ENCODE peak calls at places on chromosome 11, in nine cellular contexts. V is GF-D8; U is lower leg skin; E is NCI-H1436 treated with DMSO at 0.1 percent for 48 hours; K is stimulated activated CD4-positive, alpha-beta T cell treated with anti-CD3 and anti-CD28 coated beads, Interleukin-1b, Interleukin-23, amount 100 ng/mL, for 24 hours; B is GM13976; G is T-cell; C is activated CD4-positive, alpha-beta T cell treated with anti-CD3 and anti-CD28 coated beads for 24 hours; Q is kidney epithelial cell. M is an unnamed sample.

GRCh38 chr11:112248216-112248615 is 12.4 kb downstream of the PLET1 start:
- DNase-seq in V (no peak), U (no peak), E (no peak), K (no peak), B (no peak), G (no peak), C (no peak), Q (no peak), M (no peak)

GRCh38 chr11:113253406-113253805 is 61.0 kb upstream of the TTC12 start:
- DNase-seq in V (no peak), U (peak; percentile 20), E (no peak), K (no peak), B (no peak), G (no peak), C (no peak), Q (no peak), M (no peak)

GRCh38 chr11:64853709-64854108 is 9.3 kb upstream of the CDC42BPG start:
- DNase-seq in V (no peak), U (no peak), E (no peak), K (no peak), B (no peak), G (peak; percentile 55), C (no peak), Q (no peak), M (no peak)

GRCh38 chr11:24356501-24356900 is 140.4 kb upstream of the LUZP2 start:
- DNase-seq in V (no peak), U (no peak), E (no peak), K (no peak), B (no peak), G (no peak), C (no peak), Q (no peak), M (no peak)

GRCh38 chr11:8263769-8264410 is at the start of gene LMO1:
- DNase-seq in V (no peak), U (peak; percentile 95), E (peak; percentile 49), K (peak; percentile 67), B (peak; percentile 89), G (peak; percentile 49), C (peak; percentile 66), Q (peak; percentile 29), M (peak; percentile 70)

GRCh38 chr11:78576549-78577097 is 2.0 kb upstream of the NARS2 start:
- DNase-seq in V (no peak), U (no peak), E (no peak), K (no peak), B (no peak), G (no peak), C (no peak), Q (no peak), M (no peak)

GRCh38 chr11:34865261-34865660 is 50.9 kb downstream of the APIP start:
- DNase-seq in V (no peak), U (no peak), E (no peak), K (no peak), B (no peak), G (no peak), C (no peak), Q (no peak), M (no peak)

GRCh38 chr11:130102457-130103249 is 33.0 kb downstream of the APLP2 start:
- DNase-seq in V (no peak), U (no peak), E (no peak), K (no peak), B (no peak), G (no peak), C (no peak), Q (no peak), M (no peak)

GRCh38 chr11:68444566-68444965 is 16.0 kb upstream of the PPP6R3 start:
- DNase-seq in V (no peak), U (no peak), E (no peak), K (no peak), B (no peak), G (no peak), C (no peak), Q (no peak), M (no peak)

GRCh38 chr11:8262552-8263108 is 1.0 kb downstream of the LMO1 start:
- DNase-seq in V (no peak), U (peak; percentile 89), E (no peak), K (peak; percentile 28), B (peak; percentile 63), G (peak; percentile 24), C (no peak), Q (no peak), M (no peak)

GRCh38 chr11:126892781-126893180 is 107.8 kb downstream of the KIRREL3 start:
- DNase-seq in V (no peak), U (no peak), E (no peak), K (no peak), B (no peak), G (no peak), C (no peak), Q (no peak), M (no peak)

GRCh38 chr11:118627566-118627965 is 20.2 kb downstream of the PHLDB1 start:
- DNase-seq in V (no peak), U (no peak), E (no peak), K (no peak), B (no peak), G (no peak), C (no peak), Q (no peak), M (no peak)

GRCh38 chr11:65646921-65647701 is 9.2 kb downstream of the SIPA1 start:
- DNase-seq in V (no peak), U (no peak), E (no peak), K (no peak), B (no peak), G (no peak), C (no peak), Q (no peak), M (no peak)

GRCh38 chr11:133913761-133914160 is 43.0 kb downstream of the IGSF9B start:
- DNase-seq in V (no peak), U (no peak), E (no peak), K (no peak), B (no peak), G (no peak), C (no peak), Q (no peak), M (no peak)

GRCh38 chr11:1051356-1052132 is 15.0 kb upstream of the MUC6 start:
- DNase-seq in V (no peak), U (no peak), E (no peak), K (no peak), B (no peak), G (no peak), C (no peak), Q (no peak), M (no peak)

GRCh38 chr11:127345819-127346459 is 345.4 kb upstream of the KIRREL3 start:
- DNase-seq in V (no peak), U (no peak), E (no peak), K (no peak), B (peak; percentile 60), G (no peak), C (no peak), Q (no peak), M (no peak)

GRCh38 chr11:82872377-82873150 is 27.7 kb downstream of the PRCP start:
- DNase-seq in V (no peak), U (no peak), E (no peak), K (no peak), B (no peak), G (no peak), C (no peak), Q (no peak), M (no peak)

GRCh38 chr11:63909621-63910506 is 7.1 kb downstream of the RCOR2 start:
- DNase-seq in V (no peak), U (no peak), E (no peak), K (no peak), B (no peak), G (no peak), C (no peak), Q (no peak), M (no peak)

GRCh38 chr11:118214210-118214914 is 10.4 kb downstream of the JAML start:
- DNase-seq in V (peak; percentile 100), U (no peak), E (no peak), K (no peak), B (no peak), G (no peak), C (no peak), Q (no peak), M (no peak)

GRCh38 chr11:23865341-23865975 is 631.4 kb upstream of the LUZP2 start:
- DNase-seq in V (no peak), U (no peak), E (no peak), K (no peak), B (no peak), G (no peak), C (no peak), Q (no peak), M (no peak)

GRCh38 chr11:134736251-134737072 is 324.4 kb upstream of the B3GAT1 start:
- DNase-seq in V (no peak), U (peak; percentile 57), E (no peak), K (no peak), B (no peak), G (no peak), C (no peak), Q (no peak), M (no peak)

GRCh38 chr11:116276051-116277044 is 496.4 kb downstream of the BUD13 start:
- DNase-seq in V (peak; percentile 35), U (peak; percentile 91), E (no peak), K (peak; percentile 72), B (peak; percentile 86), G (peak; percentile 48), C (peak; percentile 54), Q (peak; percentile 18), M (peak; percentile 75)

GRCh38 chr11:122731500-122731913 is 76.0 kb downstream of the UBASH3B start:
- DNase-seq in V (no peak), U (no peak), E (no peak), K (no peak), B (no peak), G (no peak), C (no peak), Q (no peak), M (no peak)

GRCh38 chr11:18066626-18067025 is 20.6 kb upstream of the TPH1 start:
- DNase-seq in V (no peak), U (no peak), E (no peak), K (no peak), B (no peak), G (no peak), C (no peak), Q (no peak), M (no peak)

GRCh38 chr11:109739374-109739773 is 317.4 kb downstream of the C11orf87 start:
- DNase-seq in V (no peak), U (no peak), E (no peak), K (no peak), B (no peak), G (no peak), C (no peak), Q (no peak), M (no peak)

GRCh38 chr11:45264839-45265515 is 21.2 kb downstream of the SYT13 start:
- DNase-seq in V (no peak), U (no peak), E (no peak), K (no peak), B (no peak), G (no peak), C (no peak), Q (peak; percentile 87), M (no peak)

GRCh38 chr11:11659567-11660341 is 37.9 kb upstream of the GALNT18 start:
- DNase-seq in V (no peak), U (no peak), E (no peak), K (no peak), B (no peak), G (no peak), C (no peak), Q (no peak), M (no peak)

GRCh38 chr11:73393011-73393380 is 16.8 kb downstream of the RELT start:
- DNase-seq in V (no peak), U (no peak), E (no peak), K (no peak), B (no peak), G (no peak), C (no peak), Q (no peak), M (no peak)

GRCh38 chr11:100827934-100828661 is 141.0 kb downstream of the ARHGAP42 start:
- DNase-seq in V (no peak), U (no peak), E (peak; percentile 62), K (no peak), B (no peak), G (no peak), C (no peak), Q (peak; percentile 86), M (no peak)

GRCh38 chr11:8237453-8237852 is 26.2 kb downstream of the LMO1 start:
- DNase-seq in V (no peak), U (no peak), E (no peak), K (no peak), B (no peak), G (no peak), C (no peak), Q (no peak), M (no peak)

GRCh38 chr11:14500181-14500651 is 605 bp upstream of the COPB1 start:
- DNase-seq in V (peak; percentile 0), U (no peak), E (no peak), K (no peak), B (peak; percentile 67), G (peak; percentile 46), C (peak; percentile 9), Q (no peak), M (no peak)